ENCODE peak calls at places on chromosomes 7 and 10, in ten cellular contexts. G is keratinocyte; I is activated CD4-positive, alpha-beta T cell treated with anti-CD3 and anti-CD28 coated beads, Interleukin-2, amount 50 U/mL, for 1 hour; W is progenitor cell of endocrine pancreas; A is NCI-H1930; J is caudate nucleus; B is NCI-H1105 treated with DMSO at 0.1 percent for 48 hours; Y is iPS DF 19.7; K is ovary; L is NCI-H2029. T is an unnamed sample.

GRCh38 chr7:93551063-93551895 is 23.2 kb downstream of the CALCR start:
- DNase-seq in A (no peak), B (peak), I (no peak), Y (no peak), G (no peak), W (no peak), L (no peak), J (no peak), K (no peak), T (no peak)

GRCh38 chr7:74032624-74033371 is 4.8 kb downstream of the ELN start:
- DNase-seq in B (no peak), J (no peak), W (no peak), A (no peak), G (no peak), I (no peak), Y (no peak), K (peak), L (no peak), T (no peak)

GRCh38 chr7:112366886-112367285 is 83.4 kb upstream of the IFRD1 start:
- DNase-seq in A (no peak), G (no peak), Y (no peak), I (no peak), W (no peak), J (no peak), L (no peak), B (no peak), K (no peak), T (no peak)

GRCh38 chr10:128083191-128083895 is 42.9 kb downstream of the MKI67 start:
- DNase-seq in L (no peak), G (no peak), K (no peak), A (no peak), B (no peak), I (no peak), Y (no peak), J (no peak), W (no peak), T (no peak)

GRCh38 chr7:78134256-78134655 is 335.7 kb downstream of the PHTF2 start:
- DNase-seq in A (peak), G (no peak), K (no peak), Y (no peak), B (peak), W (no peak), I (no peak), L (peak), J (no peak), T (no peak)

GRCh38 chr10:7819126-7819470 is 793 bp downstream of the TAF3 start:
- DNase-seq in Y (no peak), W (no peak), A (no peak), L (no peak), B (no peak), G (no peak), K (no peak), I (peak), J (peak), T (peak)

GRCh38 chr7:150383710-150384397 is 4.7 kb downstream of the ZNF775 start:
- DNase-seq in I (no peak), G (no peak), A (peak), W (peak), B (peak), J (peak), L (no peak), K (no peak), Y (peak), T (peak)

GRCh38 chr10:83991986-83992753 is 147.1 kb upstream of the GHITM start:
- DNase-seq in G (no peak), J (no peak), Y (peak), K (no peak), B (peak), W (peak), A (no peak), L (no peak), I (no peak), T (no peak)

T was measured in dorsolateral prefrontal cortex.